ENCODE peak calls at places on chromosome 9, in six cellular contexts. R, V, G, T, S and H are unnamed samples.

GRCh38 chr9:29349050-29349449 is 1775.8 kb upstream of the C9orf72 start:
- DNase-seq in R (no peak), V (no peak), G (no peak), T (no peak), S (no peak), H (no peak)

GRCh38 chr9:36137392-36138004 is 965 bp downstream of the GLIPR2 start:
- DNase-seq in R (no peak), V (no peak), G (no peak), T (peak; percentile 34), S (no peak), H (no peak)

GRCh38 chr9:19174127-19174921 is 47.0 kb upstream of the PLIN2 start:
- DNase-seq in R (no peak), V (peak; percentile 78), G (peak; percentile 35), T (peak; percentile 90), S (peak; percentile 36), H (peak; percentile 2)

GRCh38 chr9:124493794-124494479 is 13.3 kb downstream of the NR5A1 start:
- DNase-seq in R (no peak), V (no peak), G (no peak), T (no peak), S (no peak), H (no peak)

GRCh38 chr9:104286792-104287191 is 192.7 kb downstream of the SMC2 start:
- DNase-seq in R (no peak), V (no peak), G (no peak), T (no peak), S (no peak), H (no peak)

GRCh38 chr9:120261419-120261818 is 318.5 kb downstream of the CDK5RAP2 start:
- DNase-seq in R (no peak), V (no peak), G (no peak), T (no peak), S (no peak), H (no peak)

GRCh38 chr9:135166566-135166965 is 79.1 kb downstream of the OLFM1 start:
- DNase-seq in R (no peak), V (no peak), G (no peak), T (no peak), S (no peak), H (no peak)

GRCh38 chr9:3235497-3235896 is 290.3 kb downstream of the RFX3 start:
- DNase-seq in R (no peak), V (no peak), G (no peak), T (no peak), S (no peak), H (no peak)

GRCh38 chr9:113738898-113739604 is 137.1 kb upstream of the ZNF618 start:
- DNase-seq in R (no peak), V (no peak), G (no peak), T (no peak), S (no peak), H (no peak)

GRCh38 chr9:131702911-131703310 is 37.0 kb downstream of the RAPGEF1 start:
- DNase-seq in R (no peak), V (no peak), G (no peak), T (no peak), S (no peak), H (no peak)

GRCh38 chr9:29214702-29215248 is 1641.5 kb upstream of the C9orf72 start:
- DNase-seq in R (no peak), V (no peak), G (peak; percentile 6), T (no peak), S (no peak), H (peak; percentile 4)

GRCh38 chr9:107907715-107908114 is 418.1 kb upstream of the KLF4 start:
- DNase-seq in R (no peak), V (no peak), G (peak; percentile 65), T (no peak), S (no peak), H (no peak)

GRCh38 chr9:70407081-70407503 is 7.4 kb downstream of the KLF9 start:
- DNase-seq in R (no peak), V (no peak), G (no peak), T (peak; percentile 99), S (no peak), H (no peak)

GRCh38 chr9:73536403-73536802 is 384.7 kb downstream of the ANXA1 start:
- DNase-seq in R (no peak), V (no peak), G (no peak), T (no peak), S (no peak), H (no peak)

GRCh38 chr9:87336914-87337333 is 160.7 kb upstream of the DAPK1 start:
- DNase-seq in R (no peak), V (peak; percentile 73), G (peak; percentile 90), T (peak; percentile 80), S (peak; percentile 44), H (peak; percentile 38)

GRCh38 chr9:21873540-21874221 is 71.2 kb downstream of the MTAP start:
- DNase-seq in R (no peak), V (no peak), G (no peak), T (peak; percentile 76), S (no peak), H (no peak)

GRCh38 chr9:127186799-127187198 is 64.4 kb upstream of the ANGPTL2 start:
- DNase-seq in R (no peak), V (no peak), G (no peak), T (no peak), S (no peak), H (no peak)

GRCh38 chr9:129501771-129502324 is 119.1 kb downstream of the C9orf50 start:
- DNase-seq in R (no peak), V (no peak), G (no peak), T (no peak), S (no peak), H (no peak)

GRCh38 chr9:113131689-113132151 is 19.1 kb upstream of the SLC31A2 start:
- DNase-seq in R (no peak), V (peak; percentile 37), G (peak; percentile 51), T (peak; percentile 46), S (no peak), H (no peak)

GRCh38 chr9:132768932-132769894 is 98.9 kb downstream of the GTF3C4 start:
- DNase-seq in R (peak; percentile 54), V (peak; percentile 62), G (peak; percentile 27), T (peak; percentile 75), S (peak; percentile 37), H (peak; percentile 59)

GRCh38 chr9:90870646-90871326 is 69.2 kb downstream of the SYK start:
- DNase-seq in R (no peak), V (peak; percentile 31), G (peak; percentile 61), T (peak; percentile 50), S (no peak), H (peak; percentile 23)

GRCh38 chr9:32644698-32645097 is 9.2 kb upstream of the TAF1L start:
- DNase-seq in R (no peak), V (peak; percentile 78), G (no peak), T (peak; percentile 87), S (no peak), H (no peak)